ENCODE peak calls at places on chromosomes 7 and 10, in ten cellular contexts. O is endothelial cell of umbilical vein, A is body of pancreas, Y is adrenal gland, C is PC-3, B is hepatocyte, D is uterus, V is brain microvascular endothelial cell, R is GM23338, T is HCT116. Z is an unnamed sample. For H3K36me3, the result is how much of the 10 kb centered on the place peaks cover.

GRCh38 chr10:76902949-76903348 is 734.7 kb downstream of the KCNMA1 start:
- DNase-seq in O (no peak), A (no peak), Y (no peak), C (peak), B (peak), D (no peak), V (no peak), R (peak), T (peak), Z (no peak)

GRCh38 chr10:32971536-32972091 is 13.6 kb upstream of the ITGB1 start:
- DNase-seq in O (no peak), A (peak), Y (no peak), C (peak), B (peak), D (no peak), V (no peak), R (no peak), T (no peak), Z (no peak)

GRCh38 chr10:50316695-50317648 is 65.7 kb upstream of the ASAH2 start:
- DNase-seq in O (no peak), A (no peak), Y (no peak), C (peak), B (no peak), D (no peak), V (no peak), R (no peak), T (no peak), Z (no peak)

GRCh38 chr10:43222296-43222695 is 44.6 kb downstream of the RASGEF1A start:
- DNase-seq in O (no peak), A (no peak), Y (no peak), C (no peak), B (no peak), D (peak), V (no peak), R (no peak), T (no peak), Z (no peak)

GRCh38 chr10:84258034-84258695 is 13.3 kb downstream of the RGR start:
- DNase-seq in O (no peak), A (no peak), Y (no peak), C (no peak), B (no peak), D (no peak), V (no peak), R (no peak), T (no peak), Z (no peak)

GRCh38 chr10:100978121-100978895 is 9.0 kb downstream of the MRPL43 start:
- DNase-seq in O (no peak), A (no peak), Y (peak), C (no peak), B (no peak), D (no peak), V (no peak), R (no peak), T (no peak), Z (no peak)

GRCh38 chr10:72461085-72461484 is 106.4 kb upstream of the DNAJB12 start:
- DNase-seq in O (peak), A (no peak), Y (no peak), C (no peak), B (no peak), D (no peak), V (no peak), R (no peak), T (no peak), Z (no peak)

GRCh38 chr10:128914681-128915080 is 552.4 kb upstream of the MGMT start:
- DNase-seq in O (no peak), A (peak), Y (no peak), C (no peak), B (no peak), D (no peak), V (no peak), R (no peak), T (no peak), Z (no peak)

GRCh38 chr7:40569326-40569725 is 434.5 kb downstream of the SUGCT start:
- DNase-seq in O (no peak), A (no peak), Y (no peak), C (no peak), B (no peak), D (no peak), V (no peak), R (peak), T (no peak), Z (no peak)

GRCh38 chr10:92850186-92850585 is 1.9 kb downstream of the EXOC6 start:
- DNase-seq in O (no peak), A (no peak), Y (no peak), C (peak), B (no peak), D (no peak), V (no peak), R (no peak), T (no peak), Z (no peak)

GRCh38 chr7:85851571-85852193 is 664.8 kb upstream of the SEMA3D start:
- DNase-seq in O (peak), A (no peak), Y (no peak), C (peak), B (peak), D (no peak), V (no peak), R (peak), T (peak), Z (peak)

GRCh38 chr7:69780377-69780776 is 182.1 kb downstream of the AUTS2 start:
- DNase-seq in O (no peak), A (no peak), Y (no peak), C (no peak), B (no peak), D (no peak), V (no peak), R (peak), T (no peak), Z (peak)

GRCh38 chr7:69776611-69777010 is 178.3 kb downstream of the AUTS2 start:
- DNase-seq in O (no peak), A (no peak), Y (no peak), C (no peak), B (no peak), D (no peak), V (no peak), R (no peak), T (no peak), Z (no peak)

GRCh38 chr7:69781412-69781846 is 183.2 kb downstream of the AUTS2 start:
- DNase-seq in O (no peak), A (no peak), Y (peak), C (no peak), B (peak), D (peak), V (no peak), R (no peak), T (no peak), Z (no peak)

GRCh38 chr7:69775231-69775771 is 177.0 kb downstream of the AUTS2 start:
- DNase-seq in O (no peak), A (no peak), Y (no peak), C (no peak), B (peak), D (no peak), V (peak), R (no peak), T (no peak), Z (no peak)

GRCh38 chr7:69778138-69778537 is 179.9 kb downstream of the AUTS2 start:
- DNase-seq in O (no peak), A (no peak), Y (no peak), C (no peak), B (no peak), D (no peak), V (no peak), R (no peak), T (no peak), Z (no peak)
- H3K36me3 ChIP-seq in O (under half), A (under half), Y (under half), C (under half), B (under half), D (under half), V (under half), R (under half), T (under half), Z (under half)

GRCh38 chr10:34200355-34200901 is 614.7 kb downstream of the PARD3 start:
- DNase-seq in O (no peak), A (no peak), Y (peak), C (no peak), B (no peak), D (no peak), V (no peak), R (no peak), T (no peak), Z (no peak)
- TF ChIP-seq CTCF in O (no peak), A (no peak), Y (no peak), C (no peak), B (no peak), D (no peak), V (no peak), R (no peak), T (no peak), Z (no peak)

GRCh38 chr10:45672201-45673073 is at the start of gene ZFAND4:
- DNase-seq in O (peak), A (peak), Y (peak), C (peak), B (peak), D (peak), V (peak), R (peak), T (peak), Z (peak)
- H3K36me3 ChIP-seq in O (under half), A (under half), Y (under half), C (under half), B (under half), D (under half), V (under half), R (under half), T (under half), Z (under half)

GRCh38 chr10:35605191-35605590 is at the start of gene GJD4:
- DNase-seq in O (no peak), A (no peak), Y (no peak), C (no peak), B (no peak), D (no peak), V (no peak), R (no peak), T (no peak), Z (no peak)
- TF ChIP-seq CTCF in O (no peak), A (no peak), Y (no peak), C (no peak), B (no peak), D (no peak), V (no peak), R (no peak), T (no peak), Z (no peak)

DNA sequence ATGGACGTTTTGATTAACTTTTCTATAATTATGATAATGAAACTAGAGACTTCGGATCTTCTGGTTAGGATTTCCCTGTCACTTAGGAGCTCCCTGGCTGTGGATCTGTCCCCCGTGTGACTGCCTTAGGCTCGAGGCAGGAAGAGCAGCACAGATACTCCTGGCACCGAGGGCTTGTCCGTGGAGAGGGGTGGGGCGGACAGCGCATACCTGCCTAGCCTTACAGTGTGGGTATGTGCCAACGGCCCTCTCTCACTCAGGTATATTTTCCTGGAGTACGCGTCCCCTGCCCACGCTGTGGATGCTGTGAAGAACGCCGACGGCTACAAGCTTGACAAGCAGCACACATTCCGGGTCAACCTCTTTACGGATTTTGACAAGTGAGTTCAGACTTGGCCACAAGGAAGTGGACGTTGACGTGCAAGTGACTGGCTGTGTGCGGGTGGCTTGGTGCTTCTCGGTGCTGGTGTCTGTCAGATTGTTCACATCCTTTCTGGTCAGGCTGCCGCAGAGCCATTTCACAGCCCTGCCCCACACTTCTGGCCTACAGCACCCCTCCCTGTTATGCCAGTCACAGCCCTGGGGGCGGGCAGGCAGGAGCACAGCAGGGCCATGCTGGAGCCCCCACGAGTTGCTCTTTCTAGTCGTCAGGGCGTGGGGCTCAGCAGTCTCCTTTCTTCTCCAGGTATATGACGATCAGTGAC is 7.9 kb downstream of the EIF3B start:
- DNase-seq in O (no peak), A (no peak), Y (no peak), C (no peak), B (no peak), D (no peak), V (no peak), R (no peak), T (no peak), Z (no peak)
- H3K36me3 ChIP-seq in O (under half), A (under half), Y (half or more), C (half or more), B (under half), D (under half), V (half or more), R (half or more), T (half or more), Z (under half)

GRCh38 chr10:88730864-88731263 is 24.8 kb downstream of the LIPK start:
- DNase-seq in O (no peak), A (no peak), Y (no peak), C (no peak), B (no peak), D (no peak), V (no peak), R (no peak), T (no peak), Z (no peak)

GRCh38 chr10:88733215-88733614 is 26.6 kb upstream of the LIPN start:
- DNase-seq in O (no peak), A (no peak), Y (no peak), C (no peak), B (no peak), D (no peak), V (no peak), R (no peak), T (no peak), Z (no peak)

GRCh38 chr10:88731296-88731695 is 25.2 kb downstream of the LIPK start:
- DNase-seq in O (no peak), A (peak), Y (no peak), C (no peak), B (peak), D (no peak), V (no peak), R (peak), T (no peak), Z (no peak)

GRCh38 chr10:88725798-88726197 is 19.7 kb downstream of the LIPK start:
- DNase-seq in O (no peak), A (no peak), Y (no peak), C (no peak), B (no peak), D (no peak), V (no peak), R (no peak), T (no peak), Z (no peak)

DNA sequence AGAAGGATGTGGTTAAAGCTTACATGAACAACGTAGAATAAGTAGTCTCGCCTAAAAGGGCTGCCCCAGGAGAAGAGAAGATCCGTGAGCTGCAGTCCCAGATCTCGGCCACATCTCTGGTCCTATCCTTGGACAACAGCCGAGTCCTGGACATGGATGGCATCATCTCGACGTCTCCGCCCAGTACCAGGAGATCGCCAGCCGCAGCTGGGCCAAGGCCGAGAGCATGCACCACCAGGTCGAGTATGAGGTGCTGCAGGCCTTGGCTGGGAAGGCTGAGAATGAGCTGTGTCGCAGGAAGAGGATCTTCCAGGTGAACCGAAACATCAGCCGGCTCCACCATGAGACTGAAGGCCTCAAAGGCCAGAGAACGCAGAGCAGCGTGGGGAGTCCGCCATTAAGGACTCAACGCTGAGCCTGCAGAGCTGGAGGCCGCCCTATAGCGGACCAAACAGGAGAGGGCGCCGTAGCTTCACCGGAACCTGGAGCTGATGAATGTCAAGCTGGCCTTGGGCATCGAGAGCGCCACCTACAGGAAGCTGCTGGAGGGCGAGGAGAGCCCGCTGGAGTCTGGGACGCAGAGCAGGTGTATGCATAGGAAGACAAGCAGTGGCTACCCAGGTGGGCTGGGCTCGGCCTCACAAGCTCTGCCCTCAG is 22.2 kb downstream of the LIPK start:
- DNase-seq in O (peak), A (no peak), Y (peak), C (no peak), B (peak), D (no peak), V (no peak), R (peak), T (peak), Z (no peak)
- TF ChIP-seq CTCF in O (peak), A (no peak), Y (peak), C (no peak), B (peak), D (no peak), V (peak), R (peak), T (peak), Z (peak)

GRCh38 chr7:5210751-5211338 is 20.8 kb downstream of the WIPI2 start:
- DNase-seq in O (no peak), A (no peak), Y (no peak), C (no peak), B (no peak), D (no peak), V (no peak), R (no peak), T (no peak), Z (no peak)
- H3K36me3 ChIP-seq in O (under half), A (under half), Y (under half), C (under half), B (under half), D (under half), V (under half), R (under half), T (under half), Z (under half)

DNA sequence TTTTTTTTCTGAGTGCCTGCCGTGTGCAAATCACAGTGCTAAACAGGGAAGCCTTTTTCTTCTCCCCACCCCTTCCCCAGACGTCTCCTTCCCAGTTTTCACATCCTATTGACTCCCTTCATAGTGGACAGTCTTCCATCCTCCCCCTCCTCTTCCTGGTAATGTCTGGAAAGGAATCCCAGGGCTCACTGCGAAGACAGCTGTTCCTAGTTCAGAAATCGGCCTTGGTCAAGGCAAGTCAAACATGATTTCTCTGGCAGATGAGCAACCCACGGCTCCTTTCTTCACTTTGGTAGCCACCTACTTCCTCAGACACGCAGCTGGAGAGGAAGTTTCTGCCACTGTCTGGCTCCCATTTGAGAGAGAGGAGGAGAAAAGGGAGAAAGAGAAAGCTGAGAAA is 4.8 kb upstream of the CELF2 start:
- DNase-seq in O (no peak), A (no peak), Y (no peak), C (no peak), B (no peak), D (no peak), V (no peak), R (no peak), T (no peak), Z (no peak)
- TF ChIP-seq CTCF in O (no peak), A (no peak), Y (no peak), C (no peak), B (no peak), D (no peak), V (no peak), R (no peak), T (no peak), Z (no peak)

GRCh38 chr10:3108033-3108432 is 40.7 kb downstream of the PFKP start:
- DNase-seq in O (no peak), A (no peak), Y (no peak), C (no peak), B (no peak), D (no peak), V (no peak), R (no peak), T (no peak), Z (no peak)
- H3K36me3 ChIP-seq in O (half or more), A (under half), Y (under half), C (under half), B (under half), D (under half), V (half or more), R (under half), T (half or more), Z (under half)

Z was measured in kidney epithelial cell.